ENCODE peak calls at places on chromosomes 11 and 22, in nine cellular contexts. I is NCI-H2029 treated with DMSO at 0.1 percent for 48 hours; B is islet precursor cell; C is HEK293T; U is stimulated activated CD4-positive, alpha-beta T cell treated with anti-CD3 and anti-CD28 coated beads, Interleukin-1b, Interleukin-23, amount 100 ng/mL, for 1 hour; K is fibroblast of the conjunctiva; G is brain microvascular endothelial cell; Y is HTR-8/SVneo; E is spleen. J is an unnamed sample.

GRCh38 chr11:65421204-65422103 is 1.1 kb upstream of the NEAT1 start:
- DNase-seq in G (peak), B (peak), E (peak), K (peak), I (peak), C (peak), U (peak), Y (peak), J (peak)

GRCh38 chr11:78228467-78228866 is 39.7 kb downstream of the USP35 start:
- DNase-seq in G (peak), I (peak), K (peak), B (peak), U (no peak), E (no peak), C (peak), Y (peak), J (peak)

GRCh38 chr22:40420341-40421081 is 50.1 kb downstream of the SGSM3 start:
- DNase-seq in E (peak), I (no peak), B (no peak), Y (no peak), G (no peak), K (no peak), C (no peak), U (no peak), J (no peak)

GRCh38 chr11:103897156-103897555 is 139.3 kb upstream of the DDI1 start:
- DNase-seq in B (no peak), U (no peak), E (no peak), G (no peak), Y (no peak), C (no peak), K (no peak), I (no peak), J (no peak)

GRCh38 chr11:112597290-112597689 is 336.6 kb upstream of the PLET1 start:
- DNase-seq in I (no peak), K (no peak), Y (no peak), C (no peak), E (no peak), U (no peak), G (no peak), B (no peak), J (no peak)

GRCh38 chr11:26493616-26494015 is 78.4 kb downstream of the MUC15 start:
- DNase-seq in I (no peak), U (no peak), C (no peak), Y (no peak), B (no peak), G (no peak), K (no peak), E (no peak), J (no peak)

GRCh38 chr11:64007160-64007628 is 21.0 kb downstream of the OTUB1 start:
- DNase-seq in E (no peak), K (no peak), I (no peak), G (no peak), B (no peak), Y (no peak), C (peak), U (no peak), J (peak)

GRCh38 chr11:69392104-69392653 is 89.3 kb upstream of the LINC01488 start:
- DNase-seq in U (no peak), I (no peak), K (no peak), Y (no peak), B (no peak), C (no peak), E (peak), G (no peak), J (no peak)

GRCh38 chr11:10933455-10934292 is 75.8 kb upstream of the ZBED5 start:
- DNase-seq in G (peak), E (peak), C (peak), B (peak), Y (peak), I (peak), K (peak), U (peak), J (peak)

GRCh38 chr22:37569009-37569920 is 9.0 kb downstream of the CDC42EP1 start:
- DNase-seq in B (peak), G (no peak), U (no peak), E (no peak), I (no peak), C (no peak), Y (no peak), K (no peak), J (peak)

GRCh38 chr11:47464479-47464878 is 15.5 kb upstream of the RAPSN start:
- DNase-seq in I (no peak), C (no peak), Y (no peak), K (no peak), G (peak), U (no peak), E (peak), B (no peak), J (peak)

GRCh38 chr11:116688202-116688540 is 84.6 kb downstream of the BUD13 start:
- DNase-seq in C (peak), E (no peak), I (no peak), G (no peak), B (no peak), Y (no peak), K (no peak), U (no peak), J (no peak)

GRCh38 chr22:29555065-29555644 is 1.6 kb upstream of the THOC5 start:
- DNase-seq in K (no peak), I (no peak), B (no peak), G (no peak), U (no peak), C (no peak), E (no peak), Y (no peak), J (peak)

GRCh38 chr11:68997124-68997994 is 15.7 kb downstream of the MRGPRF start:
- DNase-seq in U (no peak), Y (no peak), K (no peak), E (peak), C (no peak), G (no peak), B (peak), I (no peak), J (no peak)

J was measured in ELF-1.